ENCODE peak calls at places on chromosome 1, in seven cellular contexts. P is nucleus accumbens, V is NCI-H524, L is IMR-90, W is HCT116, A is islet precursor cell, O is mammary epithelial cell. J is an unnamed sample.

GRCh38 chr1:8127201-8127641 is 101.1 kb upstream of the ERRFI1 start:
- DNase-seq in P (no peak), V (no peak), L (peak), W (no peak), A (peak), O (no peak), J (no peak)

GRCh38 chr1:147600119-147601111 is 59.1 kb downstream of the BCL9 start:
- DNase-seq in P (peak), V (peak), L (peak), W (no peak), A (peak), O (peak), J (no peak)

GRCh38 chr1:238710697-238711096 is 675.7 kb upstream of the CHRM3 start:
- DNase-seq in P (no peak), V (no peak), L (peak), W (no peak), A (no peak), O (peak), J (no peak)

GRCh38 chr1:92951141-92951582 is 10.1 kb downstream of the DIPK1A start:
- DNase-seq in P (no peak), V (no peak), L (peak), W (peak), A (no peak), O (peak), J (peak)

GRCh38 chr1:168504064-168504837 is 39.5 kb downstream of the XCL2 start:
- DNase-seq in P (no peak), V (no peak), L (peak), W (no peak), A (no peak), O (peak), J (no peak)

GRCh38 chr1:70760170-70760569 is 287.4 kb downstream of the PTGER3 start:
- DNase-seq in P (no peak), V (no peak), L (no peak), W (no peak), A (no peak), O (no peak), J (no peak)

GRCh38 chr1:48761411-48761810 is 15.3 kb downstream of the BEND5 start:
- DNase-seq in P (no peak), V (no peak), L (peak), W (no peak), A (no peak), O (peak), J (no peak)

GRCh38 chr1:159228554-159228953 is 23.9 kb downstream of the ACKR1 start:
- DNase-seq in P (no peak), V (no peak), L (no peak), W (no peak), A (no peak), O (no peak), J (no peak)

GRCh38 chr1:2543543-2544092 is 12.6 kb upstream of the TNFRSF14 start:
- DNase-seq in P (peak), V (peak), L (peak), W (no peak), A (peak), O (no peak), J (no peak)

GRCh38 chr1:226875641-226876295 is 5.4 kb downstream of the PSEN2 start:
- DNase-seq in P (no peak), V (no peak), L (peak), W (peak), A (peak), O (no peak), J (peak)

GRCh38 chr1:32695098-32695904 is 7.3 kb downstream of the SYNC start:
- DNase-seq in P (no peak), V (no peak), L (peak), W (no peak), A (no peak), O (peak), J (peak)

GRCh38 chr1:29811727-29812396 is 575.5 kb downstream of the PTPRU start:
- DNase-seq in P (no peak), V (no peak), L (no peak), W (no peak), A (peak), O (no peak), J (no peak)

GRCh38 chr1:2614145-2614544 is 18.7 kb downstream of the MMEL1 start:
- DNase-seq in P (no peak), V (no peak), L (no peak), W (no peak), A (no peak), O (no peak), J (no peak)

GRCh38 chr1:215005078-215005477 is 77.5 kb upstream of the KCNK2 start:
- DNase-seq in P (no peak), V (no peak), L (peak), W (no peak), A (no peak), O (no peak), J (no peak)

GRCh38 chr1:213162338-213162737 is 111.3 kb downstream of the RPS6KC1 start:
- DNase-seq in P (no peak), V (no peak), L (peak), W (no peak), A (no peak), O (no peak), J (no peak)

GRCh38 chr1:59499273-59499955 is 202.5 kb downstream of the FGGY start:
- DNase-seq in P (no peak), V (no peak), L (no peak), W (no peak), A (no peak), O (peak), J (peak)

J was measured in LoVo.